ENCODE peak calls at places on chromosomes 7 and 10, in ten cellular contexts. B is CD4-positive, CD25-positive, alpha-beta regulatory T cell; M is DMS 273 treated with DMSO at 0.1 percent for 48 hours; O is central memory CD8-positive, alpha-beta T cell; K is posterior cingulate gyrus; A is effector memory CD8-positive, alpha-beta T cell; P is T-helper 1 cell; V is T-helper 2 cell; J is effector CD4-positive, alpha-beta T cell; H is osteocyte. U is an unnamed sample.

GRCh38 chr7:727104-727805 is at the start of gene PRKAR1B:
- DNase-seq in B (no peak), M (no peak), O (no peak), K (no peak), A (no peak), P (no peak), V (no peak), J (no peak), H (no peak), U (peak; percentile 67)

GRCh38 chr7:43314379-43315158 is 202.1 kb downstream of the HECW1 start:
- DNase-seq in B (no peak), M (no peak), O (no peak), K (no peak), A (no peak), P (no peak), V (no peak), J (no peak), H (no peak), U (no peak)

GRCh38 chr7:13800694-13801448 is 188.6 kb downstream of the ETV1 start:
- DNase-seq in B (no peak), M (peak; percentile 70), O (no peak), K (no peak), A (no peak), P (no peak), V (no peak), J (no peak), H (no peak), U (no peak)

GRCh38 chr10:132264966-132265877 is 42.5 kb downstream of the STK32C start:
- DNase-seq in B (no peak), M (no peak), O (no peak), K (no peak), A (no peak), P (no peak), V (no peak), J (no peak), H (no peak), U (no peak)

GRCh38 chr7:73329861-73330581 is 2.1 kb downstream of the FKBP6 start:
- DNase-seq in B (no peak), M (no peak), O (no peak), K (no peak), A (no peak), P (no peak), V (no peak), J (no peak), H (no peak), U (no peak)

GRCh38 chr10:8738987-8739386 is 684.5 kb downstream of the GATA3 start:
- DNase-seq in B (no peak), M (no peak), O (no peak), K (no peak), A (no peak), P (no peak), V (no peak), J (no peak), H (no peak), U (no peak)

GRCh38 chr7:11760372-11760771 is 71.6 kb downstream of the THSD7A start:
- DNase-seq in B (no peak), M (no peak), O (no peak), K (no peak), A (no peak), P (no peak), V (no peak), J (no peak), H (no peak), U (no peak)

GRCh38 chr7:30472771-30473392 is 5.7 kb downstream of the NOD1 start:
- DNase-seq in B (no peak), M (peak; percentile 94), O (no peak), K (no peak), A (no peak), P (no peak), V (no peak), J (no peak), H (peak; percentile 21), U (no peak)

GRCh38 chr7:4523219-4523618 is 158.9 kb upstream of the FOXK1 start:
- DNase-seq in B (no peak), M (no peak), O (no peak), K (no peak), A (no peak), P (no peak), V (no peak), J (no peak), H (no peak), U (no peak)

GRCh38 chr7:130150587-130150986 is 54.6 kb downstream of the TMEM209 start:
- DNase-seq in B (no peak), M (no peak), O (no peak), K (no peak), A (no peak), P (no peak), V (no peak), J (no peak), H (peak; percentile 59), U (peak; percentile 71)

GRCh38 chr7:67631496-67631895 is 634.9 kb downstream of the TYW1 start:
- DNase-seq in B (no peak), M (peak; percentile 86), O (no peak), K (peak; percentile 66), A (no peak), P (no peak), V (no peak), J (no peak), H (no peak), U (no peak)

GRCh38 chr10:200405-200804 is 65.2 kb downstream of the ZMYND11 start:
- DNase-seq in B (no peak), M (no peak), O (no peak), K (no peak), A (no peak), P (no peak), V (no peak), J (no peak), H (no peak), U (no peak)

GRCh38 chr10:49433069-49433468 is 37.2 kb upstream of the DRGX start:
- DNase-seq in B (no peak), M (no peak), O (no peak), K (no peak), A (no peak), P (no peak), V (no peak), J (no peak), H (no peak), U (no peak)

GRCh38 chr7:3916146-3916545 is 615.1 kb downstream of the SDK1 start:
- DNase-seq in B (no peak), M (no peak), O (no peak), K (no peak), A (no peak), P (no peak), V (no peak), J (no peak), H (no peak), U (no peak)

GRCh38 chr10:101780818-101781654 is 2.2 kb downstream of the NPM3 start:
- DNase-seq in B (peak; percentile 74), M (peak; percentile 51), O (peak; percentile 61), K (peak; percentile 71), A (peak; percentile 58), P (peak; percentile 49), V (peak; percentile 57), J (peak; percentile 57), H (peak; percentile 88), U (peak; percentile 87)

GRCh38 chr7:128831994-128832879 is 2.0 kb downstream of the FLNC start:
- DNase-seq in B (no peak), M (peak; percentile 93), O (no peak), K (no peak), A (no peak), P (peak; percentile 9), V (no peak), J (no peak), H (no peak), U (no peak)

GRCh38 chr7:80379034-80379433 is 132.8 kb downstream of the GNAT3 start:
- DNase-seq in B (no peak), M (no peak), O (no peak), K (no peak), A (no peak), P (no peak), V (no peak), J (no peak), H (no peak), U (no peak)

GRCh38 chr10:20267734-20268133 is 451.5 kb downstream of the PLXDC2 start:
- DNase-seq in B (no peak), M (no peak), O (no peak), K (no peak), A (no peak), P (no peak), V (no peak), J (no peak), H (no peak), U (no peak)

GRCh38 chr10:22605168-22605567 is 109.2 kb downstream of the PIP4K2A start:
- DNase-seq in B (no peak), M (no peak), O (no peak), K (no peak), A (no peak), P (no peak), V (no peak), J (no peak), H (no peak), U (peak; percentile 13)

GRCh38 chr7:99392659-99393362 is 15.6 kb downstream of the PDAP1 start:
- DNase-seq in B (peak; percentile 87), M (peak; percentile 47), O (peak; percentile 73), K (peak; percentile 65), A (peak; percentile 82), P (peak; percentile 82), V (peak; percentile 85), J (peak; percentile 78), H (no peak), U (peak; percentile 82)

GRCh38 chr7:53602817-53603418 is 567.5 kb downstream of the POM121L12 start:
- DNase-seq in B (no peak), M (no peak), O (no peak), K (no peak), A (no peak), P (no peak), V (no peak), J (no peak), H (no peak), U (no peak)

GRCh38 chr7:134693256-134693655 is 46.6 kb downstream of the BPGM start:
- DNase-seq in B (no peak), M (no peak), O (no peak), K (no peak), A (no peak), P (no peak), V (no peak), J (no peak), H (no peak), U (no peak)